ENCODE peak calls at places on chromosomes 3 and 15, in ten cellular contexts. F is HFFc6; E is AG10803; V is sigmoid colon; Q is activated CD8-positive, alpha-beta T cell treated with anti-CD3 and anti-CD28 coated beads for 36 hours; R is left ventricle myocardium inferior; G is MM.1S; D is foreskin fibroblast; K is fibroblast of lung; H is CD4-positive, alpha-beta T cell. W is an unnamed sample.

GRCh38 chr15:71532994-71533393 is 277.4 kb upstream of the NR2E3 start:
- DNase-seq in K (no peak), Q (no peak), V (no peak), H (no peak), G (peak), E (peak), F (peak), R (no peak), D (peak), W (peak)

GRCh38 chr3:195859846-195860411 is 48.2 kb upstream of the MUC4 start:
- DNase-seq in D (no peak), G (no peak), F (no peak), Q (no peak), R (no peak), K (no peak), E (no peak), H (no peak), V (no peak), W (no peak)

GRCh38 chr3:138950006-138950644 is 3.1 kb downstream of the FOXL2NB start:
- DNase-seq in G (no peak), V (no peak), D (peak), H (no peak), K (peak), R (no peak), F (no peak), Q (peak), E (no peak), W (no peak)

GRCh38 chr3:64213224-64213893 is 11.9 kb downstream of the PRICKLE2 start:
- DNase-seq in Q (no peak), K (no peak), D (no peak), G (no peak), R (no peak), E (no peak), F (no peak), V (no peak), H (no peak), W (no peak)

GRCh38 chr3:135503429-135504083 is 462.0 kb upstream of the PPP2R3A start:
- DNase-seq in E (peak), D (peak), G (peak), R (peak), H (no peak), F (peak), V (peak), Q (peak), K (peak), W (peak)

GRCh38 chr3:146524961-146525360 is 19.4 kb downstream of the PLSCR1 start:
- DNase-seq in V (no peak), D (no peak), K (no peak), H (no peak), E (no peak), R (no peak), G (no peak), F (no peak), Q (no peak), W (no peak)

GRCh38 chr3:128867200-128868125 is 12.0 kb upstream of the ACAD9 start:
- DNase-seq in Q (no peak), K (no peak), E (peak), F (no peak), V (no peak), D (peak), H (no peak), G (peak), R (no peak), W (no peak)

GRCh38 chr3:122560680-122561079 is 3.4 kb downstream of the PARP9 start:
- DNase-seq in R (no peak), E (peak), Q (peak), F (peak), H (peak), K (peak), G (peak), D (peak), V (no peak), W (peak)

GRCh38 chr15:84634228-84634837 is 19.8 kb downstream of the WDR73 start:
- DNase-seq in D (no peak), Q (no peak), E (no peak), K (no peak), V (no peak), G (no peak), H (no peak), F (no peak), R (no peak), W (no peak)

GRCh38 chr15:75059607-75060006 is 36.2 kb downstream of the PPCDC start:
- DNase-seq in D (no peak), G (no peak), H (no peak), K (no peak), E (no peak), Q (no peak), F (no peak), V (no peak), R (no peak), W (no peak)

GRCh38 chr3:13575459-13576061 is 26.6 kb downstream of the FBLN2 start:
- DNase-seq in V (no peak), R (peak), H (no peak), F (no peak), K (no peak), Q (peak), D (no peak), E (no peak), G (no peak), W (no peak)

GRCh38 chr15:31472636-31473383 is 146.2 kb downstream of the KLF13 start:
- DNase-seq in E (peak), K (peak), Q (peak), H (peak), R (no peak), G (peak), D (peak), F (no peak), V (no peak), W (peak)

GRCh38 chr3:43177092-43177491 is 71.2 kb upstream of the POMGNT2 start:
- DNase-seq in Q (no peak), G (no peak), K (no peak), D (no peak), F (no peak), V (no peak), R (no peak), H (no peak), E (no peak), W (no peak)

GRCh38 chr15:77623008-77623877 is 9.5 kb downstream of the LINGO1 start:
- DNase-seq in V (no peak), Q (no peak), E (no peak), G (no peak), H (no peak), R (no peak), K (no peak), F (no peak), D (no peak), W (no peak)

GRCh38 chr15:81480645-81481053 is 106.6 kb upstream of the TMC3 start:
- DNase-seq in E (peak), H (no peak), G (peak), V (no peak), R (no peak), F (peak), Q (peak), K (peak), D (peak), W (peak)

GRCh38 chr3:61936344-61936937 is 375.1 kb downstream of the PTPRG start:
- DNase-seq in Q (peak), G (peak), F (peak), K (no peak), D (no peak), V (no peak), E (no peak), H (no peak), R (no peak), W (peak)

GRCh38 chr3:195461518-195462307 is 18.9 kb upstream of the ACAP2 start:
- DNase-seq in Q (no peak), G (no peak), V (no peak), H (no peak), R (no peak), D (no peak), F (no peak), K (no peak), E (no peak), W (no peak)

GRCh38 chr3:89560546-89560945 is 453.1 kb downstream of the EPHA3 start:
- DNase-seq in V (no peak), K (peak), E (peak), Q (no peak), G (no peak), D (no peak), H (no peak), F (no peak), R (no peak), W (no peak)

GRCh38 chr3:171446801-171447578 is 13.2 kb downstream of the TNIK start:
- DNase-seq in V (no peak), E (peak), D (peak), R (no peak), F (peak), K (peak), Q (no peak), G (no peak), H (no peak), W (no peak)

GRCh38 chr15:33994005-33994615 is 25.8 kb downstream of the CHRM5 start:
- DNase-seq in D (no peak), V (no peak), G (no peak), H (no peak), K (peak), R (no peak), E (peak), F (peak), Q (peak), W (no peak)

GRCh38 chr3:185216587-185216918 is 37.3 kb downstream of the EHHADH start:
- DNase-seq in Q (no peak), F (no peak), K (peak), R (no peak), D (no peak), G (peak), H (no peak), E (no peak), V (no peak), W (no peak)

GRCh38 chr3:71466483-71466882 is 117.0 kb downstream of the FOXP1 start:
- DNase-seq in R (no peak), K (peak), G (no peak), F (no peak), V (no peak), E (no peak), D (no peak), Q (no peak), H (no peak), W (no peak)

GRCh38 chr3:78079514-78079913 is 1039.6 kb downstream of the ROBO2 start:
- DNase-seq in K (no peak), E (no peak), H (no peak), F (no peak), V (no peak), D (no peak), Q (no peak), R (no peak), G (no peak), W (no peak)

GRCh38 chr3:11381563-11381962 is 109.4 kb downstream of the ATG7 start:
- DNase-seq in H (no peak), E (no peak), R (no peak), K (no peak), D (no peak), G (no peak), F (no peak), Q (no peak), V (no peak), W (no peak)

GRCh38 chr3:122515020-122515468 is 305 bp upstream of the KPNA1 start:
- DNase-seq in R (no peak), Q (no peak), H (no peak), K (no peak), G (no peak), D (no peak), E (no peak), V (no peak), F (no peak), W (no peak)

GRCh38 chr15:54504695-54505094 is 526.5 kb downstream of the UNC13C start:
- DNase-seq in R (no peak), G (no peak), E (no peak), D (no peak), H (no peak), K (no peak), Q (no peak), V (no peak), F (no peak), W (no peak)

GRCh38 chr15:54506977-54507524 is 528.8 kb downstream of the UNC13C start:
- DNase-seq in F (no peak), K (no peak), Q (no peak), G (peak), H (no peak), V (no peak), D (no peak), R (no peak), E (no peak), W (no peak)

GRCh38 chr15:54500330-54500729 is 522.1 kb downstream of the UNC13C start:
- DNase-seq in R (no peak), V (no peak), D (no peak), K (no peak), G (no peak), E (no peak), H (no peak), Q (no peak), F (no peak), W (no peak)

GRCh38 chr15:54502416-54503075 is 524.3 kb downstream of the UNC13C start:
- DNase-seq in Q (no peak), E (no peak), D (no peak), R (no peak), V (no peak), G (no peak), F (no peak), K (no peak), H (no peak), W (no peak)
- TF ChIP-seq CTCF in Q (no peak), E (no peak), D (no peak), R (no peak), V (no peak), G (no peak), F (no peak), K (no peak), H (no peak), W (no peak)

DNA sequence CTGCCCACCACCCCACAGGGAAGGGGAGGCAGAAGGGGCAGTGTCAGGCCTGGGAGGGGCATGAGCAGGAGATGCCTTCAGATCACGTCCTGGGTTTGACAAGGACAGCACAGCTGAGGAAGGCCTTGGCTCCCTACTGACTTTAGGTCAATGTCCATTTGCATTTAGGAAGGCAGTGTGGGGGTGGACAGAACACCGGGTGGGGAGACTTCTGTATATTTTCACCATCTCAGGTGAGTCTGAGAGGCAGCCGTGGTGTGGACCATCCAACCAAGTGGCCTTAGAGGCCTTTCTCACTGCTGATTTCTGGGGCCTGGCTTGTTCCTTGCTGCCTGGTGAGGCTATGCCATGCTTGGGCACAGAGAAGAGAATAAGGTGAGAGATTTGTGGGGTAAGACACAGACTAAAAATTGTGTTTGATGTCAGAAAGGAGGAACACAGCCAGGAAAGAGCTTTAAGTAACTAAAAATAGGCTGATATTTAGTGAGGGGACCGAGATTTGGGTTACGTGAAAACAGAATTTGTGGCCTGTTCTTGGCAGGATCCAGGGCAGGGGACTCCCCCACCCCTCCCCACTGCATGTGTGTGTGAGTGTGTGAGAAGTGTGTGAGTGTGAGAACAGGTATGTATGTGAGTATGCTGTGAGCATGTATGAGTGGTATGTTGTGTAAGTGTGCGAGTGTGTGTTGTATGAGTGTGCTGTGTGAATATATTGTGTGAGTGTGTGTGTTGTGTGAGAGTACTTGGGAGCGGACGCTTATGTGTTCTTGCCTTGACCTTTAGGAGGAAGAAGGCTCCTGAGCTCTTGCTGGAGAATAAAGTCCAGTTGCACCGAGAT is 11.8 kb upstream of the PLA2G4E start:
- DNase-seq in Q (no peak), V (no peak), E (no peak), D (no peak), H (no peak), F (no peak), K (no peak), R (no peak), G (no peak), W (no peak)
- TF ChIP-seq CTCF in Q (no peak), V (no peak), E (no peak), D (no peak), H (no peak), F (no peak), K (no peak), R (no peak), G (no peak), W (no peak)

DNA sequence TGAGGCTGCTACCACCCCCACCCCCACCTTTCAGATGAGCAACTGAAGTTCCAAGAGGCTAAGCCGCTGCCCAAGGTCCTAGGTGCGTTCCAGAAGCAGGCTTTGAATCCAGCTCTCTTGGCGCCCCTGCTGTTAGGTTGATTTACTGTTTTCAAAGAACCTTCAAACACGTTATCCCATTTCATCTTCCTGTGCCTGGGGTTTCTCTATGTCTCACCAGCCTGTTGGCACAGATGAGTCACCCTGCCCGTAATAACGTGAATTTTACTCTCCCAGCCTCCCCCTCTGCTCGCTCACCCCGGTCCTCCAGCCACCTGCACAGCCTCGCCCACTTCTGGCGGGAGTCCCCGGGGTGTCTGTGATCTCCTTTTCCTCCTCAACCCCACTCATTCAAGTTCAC is 13.1 kb upstream of the TSEN2 start:
- DNase-seq in F (no peak), D (no peak), R (no peak), V (no peak), G (no peak), E (no peak), K (no peak), H (no peak), Q (peak), W (no peak)
- TF ChIP-seq CTCF in F (no peak), D (no peak), R (no peak), V (no peak), G (no peak), E (no peak), K (no peak), H (no peak), Q (peak), W (no peak)

GRCh38 chr3:27138005-27138404 is 231.2 kb downstream of the NEK10 start:
- DNase-seq in E (no peak), V (peak), G (no peak), R (no peak), K (no peak), F (no peak), Q (no peak), H (no peak), D (no peak), W (no peak)

GRCh38 chr3:27146786-27147185 is 222.4 kb downstream of the NEK10 start:
- DNase-seq in Q (no peak), V (no peak), G (no peak), E (no peak), K (no peak), H (no peak), F (no peak), R (no peak), D (no peak), W (no peak)

GRCh38 chr3:27138562-27138961 is 230.6 kb downstream of the NEK10 start:
- DNase-seq in G (no peak), Q (no peak), D (no peak), F (no peak), R (peak), K (no peak), H (no peak), E (peak), V (no peak), W (no peak)

GRCh38 chr3:27145719-27146118 is 223.5 kb downstream of the NEK10 start:
- DNase-seq in R (no peak), K (no peak), V (no peak), F (no peak), E (no peak), G (no peak), H (no peak), Q (no peak), D (no peak), W (no peak)

GRCh38 chr3:27141668-27142067 is 227.5 kb downstream of the NEK10 start:
- DNase-seq in E (no peak), H (no peak), F (no peak), Q (no peak), R (no peak), K (no peak), D (no peak), V (no peak), G (no peak), W (no peak)
- TF ChIP-seq CTCF in E (peak), H (no peak), F (peak), Q (no peak), R (no peak), K (peak), D (no peak), V (no peak), G (peak), W (no peak)

DNA sequence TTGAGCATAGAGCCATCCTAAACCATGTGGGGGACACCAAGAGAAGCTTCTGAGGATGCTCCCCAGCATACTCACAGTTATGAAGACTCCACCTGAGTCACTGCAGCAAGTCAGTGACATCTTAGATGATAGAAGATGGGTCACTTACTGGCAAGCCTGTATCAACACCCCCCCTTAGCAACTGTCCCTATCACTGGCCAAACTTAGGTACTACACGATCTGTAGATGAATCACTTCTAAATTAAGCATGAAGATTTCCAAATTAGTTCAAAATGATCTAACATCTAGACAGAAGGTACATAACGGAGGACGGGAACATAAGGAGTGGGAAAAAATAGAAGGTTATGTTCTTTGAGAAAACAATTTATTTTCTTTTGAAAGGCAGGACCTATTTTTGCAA is 13.2 kb upstream of the LMCD1 start:
- DNase-seq in G (no peak), H (no peak), V (no peak), D (no peak), E (peak), Q (no peak), R (no peak), F (peak), K (peak), W (no peak)
- TF ChIP-seq CTCF in G (no peak), H (no peak), V (no peak), D (no peak), E (peak), Q (no peak), R (no peak), F (peak), K (no peak), W (no peak)

GRCh38 chr3:158570999-158571702 is at the start of gene MLF1:
- DNase-seq in F (peak), V (peak), H (peak), G (peak), D (peak), R (peak), K (peak), E (peak), Q (peak), W (peak)

GRCh38 chr3:158574646-158575045 is 3.7 kb downstream of the MLF1 start:
- DNase-seq in G (no peak), E (no peak), H (no peak), R (no peak), F (no peak), Q (no peak), K (no peak), D (no peak), V (no peak), W (no peak)

GRCh38 chr3:158572766-158573060 is 1.7 kb downstream of the MLF1 start:
- DNase-seq in V (no peak), G (no peak), K (no peak), R (no peak), E (no peak), D (no peak), Q (no peak), F (no peak), H (no peak), W (no peak)

GRCh38 chr3:158571969-158572765 is 1.2 kb downstream of the MLF1 start:
- DNase-seq in Q (no peak), D (no peak), K (no peak), G (no peak), H (no peak), E (no peak), R (no peak), F (no peak), V (no peak), W (no peak)

GRCh38 chr3:158573714-158574113 is 2.7 kb downstream of the MLF1 start:
- DNase-seq in R (no peak), G (no peak), F (no peak), E (no peak), Q (no peak), V (no peak), D (no peak), K (no peak), H (no peak), W (no peak)
- TF ChIP-seq CTCF in R (peak), G (no peak), F (peak), E (no peak), Q (no peak), V (no peak), D (no peak), K (no peak), H (no peak), W (no peak)

W was measured in GM10248.